ENCODE peak calls at places on chromosomes 4 and X, in six cellular contexts. J is IMR-90, K is coronary artery, Q is thoracic aorta, U is AG09319, N is cardiac fibroblast. S is an unnamed sample.

GRCh38 chr4:68372588-68372987 is 22.7 kb upstream of the YTHDC1 start:
- DNase-seq in J (peak), K (no peak), Q (no peak), U (no peak), N (peak), S (no peak)

GRCh38 chr4:89539797-89540711 is 232.5 kb upstream of the GPRIN3 start:
- DNase-seq in J (peak), K (no peak), Q (no peak), U (no peak), N (peak), S (no peak)

GRCh38 chrX:51917600-51917999 is 24.2 kb downstream of the MAGED1 start:
- DNase-seq in J (no peak), K (no peak), Q (no peak), U (no peak), N (no peak), S (no peak)

GRCh38 chrX:15447985-15448639 is 45.0 kb downstream of the PIR start:
- DNase-seq in J (peak), K (no peak), Q (no peak), U (no peak), N (peak), S (no peak)

GRCh38 chr4:140901736-140902336 is 145.7 kb upstream of the TBC1D9 start:
- DNase-seq in J (no peak), K (no peak), Q (no peak), U (no peak), N (no peak), S (no peak)

GRCh38 chrX:15146515-15146914 is 123.4 kb downstream of the ASB9 start:
- DNase-seq in J (no peak), K (no peak), Q (no peak), U (no peak), N (peak), S (no peak)

GRCh38 chr4:108893474-108893873 is 130.6 kb upstream of the ETNPPL start:
- DNase-seq in J (no peak), K (no peak), Q (no peak), U (no peak), N (no peak), S (no peak)

GRCh38 chrX:120428309-120428708 is 40.8 kb downstream of the LAMP2 start:
- DNase-seq in J (no peak), K (no peak), Q (no peak), U (no peak), N (peak), S (no peak)

GRCh38 chr4:37762294-37763163 is 64.0 kb upstream of the PGM2 start:
- DNase-seq in J (peak), K (no peak), Q (no peak), U (no peak), N (peak), S (no peak)

GRCh38 chrX:50098749-50099148 is 102.1 kb downstream of the AKAP4 start:
- DNase-seq in J (no peak), K (no peak), Q (no peak), U (no peak), N (no peak), S (no peak)

GRCh38 chr4:55475394-55476243 is 71.1 kb downstream of the CLOCK start:
- DNase-seq in J (peak), K (no peak), Q (no peak), U (no peak), N (peak), S (no peak)

GRCh38 chr4:122305853-122306252 is 73.0 kb upstream of the ADAD1 start:
- DNase-seq in J (no peak), K (no peak), Q (no peak), U (no peak), N (no peak), S (no peak)

GRCh38 chr4:34236118-34236517 is 2008.2 kb downstream of the ARAP2 start:
- DNase-seq in J (no peak), K (no peak), Q (no peak), U (no peak), N (no peak), S (no peak)

GRCh38 chr4:21802406-21802805 is 146.2 kb downstream of the KCNIP4 start:
- DNase-seq in J (no peak), K (no peak), Q (no peak), U (no peak), N (peak), S (no peak)

GRCh38 chr4:17280266-17280665 is 231.6 kb downstream of the QDPR start:
- DNase-seq in J (no peak), K (no peak), Q (no peak), U (no peak), N (no peak), S (no peak)

GRCh38 chrX:8424941-8425340 is 39.7 kb upstream of the VCX3B start:
- DNase-seq in J (no peak), K (no peak), Q (no peak), U (no peak), N (no peak), S (no peak)

GRCh38 chr4:113878718-113879117 is 100.7 kb downstream of the ARSJ start:
- DNase-seq in J (peak), K (no peak), Q (no peak), U (no peak), N (peak), S (no peak)

GRCh38 chrX:54820737-54821136 is 13.2 kb downstream of the MAGED2 start:
- DNase-seq in J (no peak), K (peak), Q (no peak), U (no peak), N (no peak), S (no peak)

GRCh38 chrX:53445977-53446376 is 11.8 kb upstream of the HSD17B10 start:
- DNase-seq in J (peak), K (no peak), Q (no peak), U (no peak), N (peak), S (no peak)

GRCh38 chrX:2627272-2627867 is 63.7 kb upstream of the CD99 start:
- DNase-seq in J (peak), K (no peak), Q (no peak), U (no peak), N (peak), S (no peak)

DNA sequence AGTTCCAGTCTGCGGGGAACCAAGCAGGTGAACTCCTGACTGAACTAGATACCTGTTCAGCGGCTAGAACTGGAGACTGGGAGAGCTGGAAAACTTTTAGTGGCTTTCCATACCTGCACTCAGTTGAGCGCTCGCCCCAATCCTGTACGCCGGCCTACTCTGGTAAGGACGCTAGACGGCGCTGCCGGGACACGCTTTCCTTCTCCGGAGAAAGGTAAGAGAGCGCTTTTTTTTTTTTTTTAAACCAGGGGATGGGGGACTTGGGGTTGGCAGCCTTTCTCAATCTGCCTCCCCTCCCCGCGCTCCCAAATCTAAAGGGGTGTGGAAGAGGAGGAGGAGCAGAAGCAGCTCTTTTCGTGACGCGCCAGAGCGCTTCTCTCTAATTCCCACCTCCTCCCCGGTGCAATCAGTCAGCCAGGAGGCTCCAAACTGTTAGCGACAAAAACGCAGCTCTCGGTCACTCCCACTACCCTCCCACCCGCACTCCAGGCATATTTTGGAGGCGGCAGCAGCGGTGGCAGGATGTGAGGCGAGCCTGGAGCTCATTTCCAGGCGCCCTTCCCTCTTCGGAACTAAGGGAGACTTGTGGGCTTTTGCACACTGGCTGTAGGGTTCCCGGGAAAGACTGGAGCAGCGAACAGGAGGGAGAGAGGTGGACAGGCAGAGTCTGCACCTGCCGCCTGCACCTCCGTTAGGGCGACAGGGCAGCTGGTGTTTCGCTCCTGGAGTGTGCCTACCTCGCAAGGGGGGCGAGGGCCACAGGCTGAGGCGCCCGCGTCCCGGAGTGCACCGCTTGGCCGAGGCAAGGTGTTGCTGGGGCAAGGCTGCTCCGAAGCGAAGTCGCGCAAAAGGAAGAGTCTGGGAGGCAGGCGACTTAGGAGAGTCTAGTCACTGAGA is at the start of gene IL1RAPL2:
- DNase-seq in J (no peak), K (no peak), Q (no peak), U (no peak), N (peak), S (no peak)
- TF ChIP-seq CTCF in J (peak), K (no peak), Q (no peak), U (peak), N (peak), S (no peak)

GRCh38 chr4:4386736-4387392 is at the start of gene NSG1:
- DNase-seq in J (peak), K (no peak), Q (no peak), U (no peak), N (peak), S (no peak)

GRCh38 chr4:4385729-4386295 is 1.1 kb upstream of the NSG1 start:
- DNase-seq in J (no peak), K (no peak), Q (no peak), U (no peak), N (no peak), S (no peak)

GRCh38 chr4:4383085-4383484 is 3.8 kb upstream of the NSG1 start:
- DNase-seq in J (no peak), K (no peak), Q (no peak), U (no peak), N (no peak), S (no peak)

GRCh38 chr4:4386296-4386735 is 586 bp upstream of the NSG1 start:
- DNase-seq in J (no peak), K (no peak), Q (no peak), U (no peak), N (peak), S (no peak)

GRCh38 chr4:4384837-4385236 is 2.1 kb upstream of the NSG1 start:
- DNase-seq in J (peak), K (no peak), Q (no peak), U (no peak), N (peak), S (no peak)
- TF ChIP-seq CTCF in J (peak), K (no peak), Q (no peak), U (peak), N (peak), S (no peak)

GRCh38 chrX:71652405-71652804 is 14.9 kb upstream of the LOC101059915 start:
- DNase-seq in J (peak), K (peak), Q (no peak), U (peak), N (peak), S (peak)
- TF ChIP-seq CTCF in J (peak), K (peak), Q (peak), U (peak), N (peak), S (no peak)

DNA sequence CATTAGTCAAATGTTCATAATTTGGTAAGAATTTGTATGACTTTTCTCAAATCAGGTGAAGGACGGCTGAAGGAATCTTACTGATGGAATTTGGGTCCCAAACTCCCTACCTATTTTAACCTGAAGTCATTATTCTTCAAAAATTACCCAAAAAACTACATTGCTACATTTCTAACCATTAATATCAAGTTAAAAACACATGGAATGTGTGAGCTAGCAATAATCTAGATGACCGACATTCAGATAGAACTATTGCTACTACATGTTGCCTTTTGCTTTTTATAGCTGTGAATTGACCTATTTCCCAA is 25.3 kb upstream of the WWC2 start:
- DNase-seq in J (no peak), K (no peak), Q (no peak), U (no peak), N (no peak), S (no peak)
- TF ChIP-seq CTCF in J (no peak), K (no peak), Q (no peak), U (no peak), N (no peak), S (no peak)

GRCh38 chr4:11376146-11376545 is 52.5 kb downstream of the HS3ST1 start:
- DNase-seq in J (no peak), K (no peak), Q (no peak), U (no peak), N (no peak), S (no peak)

DNA sequence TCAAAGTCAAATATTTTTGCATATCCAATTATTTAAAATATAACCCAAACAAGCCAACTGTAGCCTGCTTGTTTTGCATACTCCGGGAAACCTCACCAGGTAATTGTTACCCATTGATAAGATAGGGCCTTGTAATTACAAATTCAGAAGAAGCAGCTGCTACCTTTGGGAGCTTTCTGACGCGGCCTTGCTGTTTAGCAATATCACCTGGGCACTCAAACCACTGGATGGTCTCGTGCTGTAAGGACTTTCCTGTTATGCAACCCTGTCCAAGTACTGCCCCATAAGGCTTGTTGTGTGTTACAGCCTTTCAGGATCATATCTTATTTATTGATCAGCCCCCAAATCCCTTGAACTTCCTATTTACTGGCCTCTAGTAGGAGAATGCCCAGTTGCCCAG is 52.1 kb downstream of the HS3ST1 start:
- DNase-seq in J (no peak), K (no peak), Q (no peak), U (no peak), N (no peak), S (no peak)
- TF ChIP-seq CTCF in J (no peak), K (no peak), Q (no peak), U (no peak), N (no peak), S (no peak)

GRCh38 chr4:25233194-25233593 is 639 bp upstream of the PI4K2B start:
- DNase-seq in J (no peak), K (no peak), Q (no peak), U (no peak), N (no peak), S (no peak)

GRCh38 chr4:25234390-25235367 is 846 bp downstream of the PI4K2B start:
- DNase-seq in J (peak), K (peak), Q (no peak), U (peak), N (peak), S (no peak)

GRCh38 chr4:25236971-25237370 is 3.1 kb downstream of the PI4K2B start:
- DNase-seq in J (no peak), K (no peak), Q (no peak), U (no peak), N (no peak), S (no peak)

GRCh38 chr4:25233737-25234389 is at the start of gene PI4K2B:
- DNase-seq in J (peak), K (peak), Q (peak), U (peak), N (peak), S (no peak)

GRCh38 chr4:25235401-25235800 is 1.6 kb downstream of the PI4K2B start:
- DNase-seq in J (no peak), K (no peak), Q (no peak), U (no peak), N (no peak), S (no peak)
- TF ChIP-seq CTCF in J (no peak), K (no peak), Q (no peak), U (no peak), N (no peak), S (no peak)

GRCh38 chr4:117560329-117560728 is 474.0 kb upstream of the NDST3 start:
- DNase-seq in J (peak), K (no peak), Q (no peak), U (no peak), N (no peak), S (no peak)
- TF ChIP-seq CTCF in J (peak), K (no peak), Q (no peak), U (no peak), N (no peak), S (no peak)

GRCh38 chrX:36963069-36963808 is 44.9 kb upstream of the FAM47C start:
- DNase-seq in J (no peak), K (no peak), Q (no peak), U (no peak), N (no peak), S (no peak)

GRCh38 chrX:36957425-36958328 is 50.5 kb upstream of the FAM47C start:
- DNase-seq in J (no peak), K (no peak), Q (no peak), U (no peak), N (no peak), S (no peak)

GRCh38 chrX:36963852-36964251 is 44.3 kb upstream of the FAM47C start:
- DNase-seq in J (no peak), K (no peak), Q (no peak), U (no peak), N (no peak), S (no peak)

GRCh38 chrX:36961590-36961989 is 46.6 kb upstream of the FAM47C start:
- DNase-seq in J (no peak), K (no peak), Q (no peak), U (no peak), N (no peak), S (no peak)
- TF ChIP-seq CTCF in J (no peak), K (no peak), Q (no peak), U (no peak), N (no peak), S (no peak)

GRCh38 chrX:86806786-86807185 is 658.5 kb downstream of the DACH2 start:
- DNase-seq in J (peak), K (no peak), Q (no peak), U (no peak), N (peak), S (no peak)
- TF ChIP-seq CTCF in J (peak), K (no peak), Q (no peak), U (peak), N (peak), S (no peak)

DNA sequence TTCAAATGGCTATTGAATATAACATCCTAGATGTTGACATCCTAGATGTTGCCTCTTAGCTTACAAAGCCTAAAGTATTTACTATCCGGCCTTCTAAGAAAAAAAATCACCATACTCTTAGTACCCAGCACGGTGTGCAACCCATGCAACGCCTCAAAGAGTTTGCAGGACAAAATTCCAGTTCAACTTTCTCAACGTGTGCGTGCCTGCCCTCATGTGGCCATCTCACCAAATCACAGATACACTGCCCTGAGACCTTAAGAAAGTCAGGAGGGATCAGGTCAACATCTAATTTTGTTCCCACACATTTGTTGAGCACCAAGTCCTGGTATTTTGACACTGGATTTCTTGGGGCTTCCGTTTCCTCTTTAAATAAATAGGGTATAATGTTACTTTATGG is 68.3 kb downstream of the CRMP1 start:
- DNase-seq in J (peak), K (no peak), Q (no peak), U (no peak), N (peak), S (no peak)
- TF ChIP-seq CTCF in J (peak), K (no peak), Q (no peak), U (peak), N (peak), S (no peak)

S was measured in vagina.